ENCODE peak calls at places on chromosomes 1 and 21, in six cellular contexts. X, O, E, Q, J and H are unnamed samples.
A peak's percentile ranks its signal among the peaks of the same experiment; 100 is the strongest.

GRCh38 chr21:15093216-15093615 is 28.4 kb upstream of the NRIP1 start:
- DNase-seq in X (no peak), O (no peak), E (no peak), Q (no peak), J (no peak), H (no peak)

GRCh38 chr1:69915347-69915746 is 290.0 kb downstream of the LRRC40 start:
- DNase-seq in X (no peak), O (no peak), E (no peak), Q (no peak), J (no peak), H (no peak)

GRCh38 chr21:34813266-34813886 is 144.6 kb downstream of the CLIC6 start:
- DNase-seq in X (no peak), O (peak; percentile 53), E (peak; percentile 28), Q (no peak), J (no peak), H (no peak)

GRCh38 chr1:10980094-10980577 is 32.3 kb upstream of the TARDBP start:
- DNase-seq in X (no peak), O (peak; percentile 88), E (no peak), Q (peak; percentile 77), J (no peak), H (peak; percentile 90)

GRCh38 chr1:196355206-196355786 is 252.9 kb downstream of the KCNT2 start:
- DNase-seq in X (no peak), O (no peak), E (peak; percentile 7), Q (no peak), J (no peak), H (no peak)

GRCh38 chr1:200739499-200740290 is 1.0 kb downstream of the CAMSAP2 start:
- DNase-seq in X (no peak), O (peak; percentile 38), E (peak; percentile 8), Q (peak; percentile 41), J (no peak), H (peak; percentile 81)

GRCh38 chr1:52669696-52670095 is 28.5 kb downstream of the COA7 start:
- DNase-seq in X (no peak), O (no peak), E (no peak), Q (no peak), J (no peak), H (no peak)

GRCh38 chr1:61131716-61132115 is 49.4 kb downstream of the NFIA start:
- DNase-seq in X (no peak), O (no peak), E (no peak), Q (no peak), J (no peak), H (no peak)

GRCh38 chr1:9340172-9340854 is 47.6 kb downstream of the SPSB1 start:
- DNase-seq in X (no peak), O (no peak), E (no peak), Q (no peak), J (no peak), H (no peak)

GRCh38 chr1:21317035-21317689 is 26.9 kb upstream of the ECE1 start:
- DNase-seq in X (no peak), O (peak; percentile 61), E (peak; percentile 53), Q (no peak), J (no peak), H (peak; percentile 86)

GRCh38 chr1:5911157-5911556 is 81.1 kb downstream of the NPHP4 start:
- DNase-seq in X (no peak), O (no peak), E (no peak), Q (no peak), J (no peak), H (no peak)

GRCh38 chr1:18945401-18945849 is 11.1 kb downstream of the IFFO2 start:
- DNase-seq in X (peak; percentile 78), O (no peak), E (no peak), Q (peak; percentile 52), J (no peak), H (no peak)

GRCh38 chr1:56291374-56291841 is 288.0 kb downstream of the PLPP3 start:
- DNase-seq in X (no peak), O (no peak), E (no peak), Q (no peak), J (no peak), H (no peak)

GRCh38 chr1:25467616-25468015 is 36.9 kb downstream of the MACO1 start:
- DNase-seq in X (no peak), O (no peak), E (no peak), Q (no peak), J (no peak), H (no peak)

GRCh38 chr1:181936768-181937581 is 124.5 kb downstream of the ZNF648 start:
- DNase-seq in X (peak; percentile 33), O (peak; percentile 57), E (peak; percentile 69), Q (peak; percentile 52), J (no peak), H (peak; percentile 43)

GRCh38 chr21:45525153-45525909 is 16.9 kb downstream of the SLC19A1 start:
- DNase-seq in X (no peak), O (peak; percentile 75), E (no peak), Q (peak; percentile 81), J (no peak), H (peak; percentile 66)

GRCh38 chr1:30385246-30385940 is 338.0 kb downstream of the MATN1 start:
- DNase-seq in X (no peak), O (no peak), E (no peak), Q (no peak), J (no peak), H (peak; percentile 10)

GRCh38 chr1:43554444-43554992 is 23.8 kb downstream of the PTPRF start:
- DNase-seq in X (peak; percentile 38), O (no peak), E (peak; percentile 59), Q (no peak), J (no peak), H (no peak)

GRCh38 chr1:24281591-24281990 is 37.6 kb upstream of the GRHL3 start:
- DNase-seq in X (no peak), O (no peak), E (no peak), Q (no peak), J (no peak), H (no peak)

GRCh38 chr1:24284156-24284471 is 35.0 kb upstream of the GRHL3 start:
- DNase-seq in X (no peak), O (no peak), E (no peak), Q (no peak), J (no peak), H (no peak)

GRCh38 chr1:24283326-24284155 is 35.6 kb upstream of the GRHL3 start:
- DNase-seq in X (no peak), O (no peak), E (no peak), Q (peak; percentile 73), J (no peak), H (no peak)

GRCh38 chr1:24285231-24285630 is 33.9 kb upstream of the GRHL3 start:
- DNase-seq in X (no peak), O (no peak), E (no peak), Q (no peak), J (no peak), H (no peak)

DNA sequence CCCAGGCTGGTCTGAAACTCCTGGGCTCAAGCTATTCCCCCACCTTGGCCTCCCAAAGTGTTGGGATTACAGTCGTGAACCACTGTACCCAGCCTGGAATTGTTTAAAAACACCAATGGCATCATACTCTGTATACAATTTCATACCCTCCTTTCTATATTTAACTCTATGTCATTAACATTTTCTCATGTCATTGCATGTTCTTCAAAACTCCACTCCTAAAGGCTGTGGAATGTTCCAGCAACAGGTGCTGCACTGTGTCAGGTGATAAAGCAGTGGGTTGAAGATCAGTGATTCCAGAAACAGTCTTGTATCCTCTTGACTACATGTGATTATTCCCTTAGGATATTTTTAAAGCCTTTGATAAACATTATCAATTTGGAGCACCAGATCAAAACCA is 36.7 kb upstream of the GRHL3 start:
- DNase-seq in X (no peak), O (no peak), E (no peak), Q (no peak), J (no peak), H (no peak)
- TF ChIP-seq CTCF in X (no peak), O (no peak), E (no peak), Q (no peak), J (no peak), H (no peak)

GRCh38 chr1:178537445-178538090 is 24.7 kb downstream of the TEX35 start:
- DNase-seq in X (no peak), O (no peak), E (no peak), Q (peak; percentile 63), J (no peak), H (no peak)
- H3K4me3 ChIP-seq in X (no peak overlapping the region), O (no peak overlapping the region), E (no peak overlapping the region), Q (no peak overlapping the region), J (no peak overlapping the region), H (no peak overlapping the region)

DNA sequence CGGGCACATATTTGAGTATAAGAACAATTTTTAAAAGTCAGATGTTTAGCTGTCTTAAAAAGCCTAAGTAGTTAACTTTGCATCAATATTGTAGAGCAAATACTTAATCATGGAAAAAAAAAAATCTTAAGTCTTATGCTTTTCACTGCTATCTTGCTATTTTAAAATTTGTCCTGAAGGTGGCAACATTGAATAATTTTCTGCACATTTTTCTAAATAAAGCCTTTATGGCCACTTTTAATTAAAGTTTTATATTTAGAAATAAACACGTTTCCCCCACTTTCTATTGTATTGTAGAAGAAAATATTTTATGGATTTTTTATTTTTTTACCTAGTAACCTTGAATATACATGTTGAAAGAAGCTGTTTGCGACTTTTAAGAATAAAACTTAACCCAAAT is 198.8 kb downstream of the AMY1C start:
- DNase-seq in X (no peak), O (no peak), E (peak; percentile 12), Q (no peak), J (no peak), H (no peak)
- TF ChIP-seq CTCF in X (no peak), O (no peak), E (no peak), Q (no peak), J (no peak), H (no peak)

DNA sequence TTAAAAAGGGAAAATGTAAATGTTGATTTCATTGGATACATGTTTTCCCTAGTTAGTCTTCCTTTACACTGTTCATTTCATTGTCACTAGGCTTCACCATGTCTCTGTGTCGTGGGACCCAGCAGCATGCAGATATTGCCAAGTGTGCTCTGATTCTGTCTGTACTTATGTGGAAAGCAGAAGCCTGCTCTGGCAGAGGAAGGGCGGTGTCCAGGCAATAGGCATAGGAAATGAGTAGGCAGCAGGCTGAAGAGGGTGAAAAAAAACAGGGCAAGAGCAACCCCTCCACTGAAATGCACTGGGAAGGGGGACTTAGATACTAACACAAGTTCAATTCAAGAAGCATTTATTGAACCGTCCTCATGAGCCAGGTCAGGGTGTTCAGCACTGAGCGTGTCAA is 85.2 kb upstream of the VAV3 start:
- DNase-seq in X (no peak), O (no peak), E (peak; percentile 24), Q (no peak), J (no peak), H (peak; percentile 76)
- H3K4me3 ChIP-seq in X (no peak overlapping the region), O (no peak overlapping the region), E (no peak overlapping the region), Q (no peak overlapping the region), J (no peak overlapping the region), H (peak overlapping the region; percentile 24)